ENCODE peak calls at places on chromosomes 5 and 9, in four cellular contexts. Q is astrocyte of the spinal cord, T is PC-3, F is mammary epithelial cell. E is an unnamed sample.
A peak's percentile ranks its signal among the peaks of the same experiment; 100 is the strongest.

GRCh38 chr5:141821430-141821925 is 56.7 kb downstream of the PCDH1 start:
- DNase-seq in Q (peak; percentile 69), T (peak; percentile 57), F (peak; percentile 75), E (peak; percentile 81)

GRCh38 chr9:96621619-96622018 is 2.0 kb upstream of the CDC14B start:
- DNase-seq in Q (no peak), T (peak; percentile 30), F (no peak), E (no peak)

GRCh38 chr9:129467004-129467588 is 153.8 kb downstream of the C9orf50 start:
- DNase-seq in Q (no peak), T (no peak), F (no peak), E (no peak)

GRCh38 chr9:98610196-98610595 is 98.5 kb downstream of the GABBR2 start:
- DNase-seq in Q (peak; percentile 16), T (no peak), F (no peak), E (no peak)

GRCh38 chr5:74009502-74009901 is 383.5 kb downstream of the ARHGEF28 start:
- DNase-seq in Q (no peak), T (no peak), F (no peak), E (no peak)

GRCh38 chr5:59873113-59873512 is 20.4 kb downstream of the PDE4D start:
- DNase-seq in Q (peak; percentile 66), T (no peak), F (no peak), E (peak; percentile 90)

GRCh38 chr5:115549154-115549553 is 4.6 kb upstream of the FEM1C start:
- DNase-seq in Q (no peak), T (peak; percentile 28), F (no peak), E (peak; percentile 56)

GRCh38 chr5:38601843-38602424 is 45.5 kb upstream of the LIFR start:
- DNase-seq in Q (peak; percentile 70), T (peak; percentile 93), F (peak; percentile 91), E (peak; percentile 60)

GRCh38 chr9:112443200-112443599 is 43.4 kb upstream of the KIAA1958 start:
- DNase-seq in Q (peak; percentile 23), T (peak; percentile 18), F (no peak), E (peak; percentile 64)

GRCh38 chr5:173333900-173334685 is 5.9 kb upstream of the STC2 start:
- DNase-seq in Q (peak; percentile 74), T (peak; percentile 92), F (peak; percentile 17), E (peak; percentile 85)

GRCh38 chr9:136936645-136937170 is 7.8 kb downstream of the FBXW5 start:
- DNase-seq in Q (no peak), T (no peak), F (no peak), E (no peak)
- H3K4me3 ChIP-seq in Q (no peak overlapping the region), T (no peak overlapping the region), F (no peak overlapping the region), E (no peak overlapping the region)

DNA sequence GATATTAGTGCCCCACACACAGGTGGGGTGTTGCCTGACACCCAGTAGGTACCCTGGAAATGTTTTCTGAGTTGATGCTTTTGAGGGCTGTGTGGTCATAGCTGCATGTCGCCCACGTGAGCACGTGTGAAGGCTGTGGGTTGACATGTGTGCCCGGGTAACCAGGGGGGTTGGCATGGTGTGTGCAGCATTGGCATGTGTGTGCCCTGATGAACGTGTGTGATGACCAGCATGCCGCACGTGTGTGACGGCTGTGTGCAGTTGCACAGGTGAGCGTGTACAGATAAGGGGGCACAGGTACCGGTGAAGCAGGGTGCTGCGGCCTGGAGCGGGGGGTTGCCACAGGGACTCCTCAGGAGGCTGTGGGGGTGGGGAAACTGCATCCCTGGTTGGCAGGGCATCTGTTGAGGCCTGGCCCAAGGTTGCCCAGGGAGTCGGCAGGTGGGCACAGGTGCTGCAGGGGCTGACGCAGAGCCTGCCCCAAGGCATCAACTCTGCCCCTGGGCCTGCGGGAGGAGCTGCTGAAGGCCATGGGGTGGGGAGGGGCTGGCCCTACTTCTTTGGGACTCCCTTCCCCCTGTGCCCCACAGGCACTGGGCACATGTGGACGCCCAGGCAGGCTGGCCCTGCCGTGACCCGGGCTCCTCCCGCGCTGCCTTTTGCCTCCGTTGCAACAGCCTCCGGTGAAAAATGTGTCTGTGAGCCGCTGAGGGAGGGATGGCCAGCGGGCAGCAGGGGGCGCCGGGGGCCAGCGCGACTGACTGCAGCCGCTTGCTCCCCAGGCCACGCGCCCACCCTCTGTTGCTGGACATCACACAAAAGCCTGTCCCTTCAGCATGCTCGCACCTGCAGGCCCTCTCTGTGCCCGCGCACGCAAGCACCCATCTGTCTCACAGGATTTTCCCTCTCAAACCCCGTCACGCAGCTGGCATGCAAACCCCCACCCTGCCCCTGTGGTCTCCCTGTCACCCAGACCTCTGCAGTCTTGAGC is 2.2 kb downstream of the UNC5A start:
- DNase-seq in Q (no peak), T (no peak), F (no peak), E (peak; percentile 42)
- TF ChIP-seq CTCF in Q (peak; percentile 67), T (peak; percentile 67), F (peak; percentile 19), E (peak; percentile 71)

DNA sequence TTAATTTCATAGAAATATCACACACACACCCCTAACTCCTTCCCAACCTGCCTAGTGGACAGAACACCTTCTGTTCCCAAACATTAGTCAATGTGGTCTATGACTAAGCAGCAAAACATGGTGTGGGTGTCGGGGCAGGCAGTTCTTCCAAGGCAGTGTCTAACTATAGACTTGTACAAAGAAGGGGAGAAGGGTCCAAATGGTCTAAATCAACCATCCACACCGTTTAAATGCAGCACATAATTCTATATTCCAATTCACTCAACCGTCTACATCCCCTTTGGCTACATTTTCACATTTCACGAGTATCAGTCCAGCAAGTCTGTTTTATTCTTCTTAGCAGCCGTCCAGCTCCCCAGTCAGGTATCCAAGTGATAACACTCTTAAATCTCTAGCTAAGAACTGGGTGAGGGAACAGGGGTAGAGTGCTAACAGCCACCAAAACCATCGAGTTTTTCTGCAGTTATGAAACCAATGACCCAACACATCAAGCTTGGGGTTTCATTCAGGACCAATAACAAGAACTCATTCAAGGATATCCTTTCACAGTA is 3.4 kb downstream of the ZNF608 start:
- DNase-seq in Q (peak; percentile 92), T (peak; percentile 85), F (peak; percentile 92), E (peak; percentile 88)
- H3K4me3 ChIP-seq in Q (peak overlapping the region; percentile 74), T (peak overlapping the region; percentile 39), F (peak overlapping the region; percentile 75), E (peak overlapping the region; percentile 80)

DNA sequence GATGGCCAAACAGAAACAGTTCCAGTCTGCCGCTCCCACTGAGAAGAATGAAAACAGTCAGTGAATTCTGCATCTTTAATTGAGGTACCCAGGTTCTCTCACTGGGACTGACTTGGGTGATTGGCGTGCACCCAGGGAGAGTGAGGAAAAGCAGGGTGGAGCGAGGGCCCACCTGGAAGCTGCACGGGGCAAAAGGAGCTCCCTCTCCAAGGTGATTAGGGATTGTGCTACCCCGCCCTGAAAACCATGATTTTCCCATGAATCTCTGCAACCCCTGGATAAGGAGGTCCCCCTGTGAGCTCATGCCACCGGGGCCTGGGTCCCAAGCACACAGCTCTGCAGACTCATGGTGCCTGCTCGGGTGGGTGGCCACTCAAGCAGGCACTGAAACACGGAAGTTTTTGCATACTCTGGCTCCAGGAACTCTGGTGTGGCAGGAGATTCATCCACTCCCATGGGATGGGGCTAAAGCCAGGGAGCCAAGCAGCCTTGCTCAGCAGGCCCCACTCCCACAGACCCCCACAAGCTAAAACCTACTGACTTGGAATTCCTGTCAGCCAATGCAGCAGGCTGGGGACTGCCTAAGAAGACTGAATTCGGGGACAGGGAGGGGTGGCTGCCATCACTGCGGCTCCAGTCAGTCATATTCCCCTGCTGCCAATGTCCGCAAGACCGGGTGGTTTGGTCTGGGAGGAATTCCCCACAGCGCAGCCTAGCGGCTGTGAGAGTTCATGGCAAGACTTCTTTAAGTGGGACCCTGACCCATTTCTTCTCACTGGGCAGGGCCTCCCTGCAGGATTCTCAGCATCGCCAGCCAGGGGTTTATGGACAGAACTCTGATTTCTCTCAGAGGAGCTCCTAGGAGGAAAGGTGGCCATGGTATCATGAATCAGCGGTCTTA is 652.2 kb upstream of the RGMB start:
- DNase-seq in Q (no peak), T (no peak), F (no peak), E (no peak)
- TF ChIP-seq CTCF in Q (no peak), T (no peak), F (no peak), E (no peak)

GRCh38 chr9:81374459-81374858 is 314.9 kb downstream of the TLE1 start:
- DNase-seq in Q (no peak), T (no peak), F (no peak), E (no peak)

GRCh38 chr9:81377310-81377709 is 312.0 kb downstream of the TLE1 start:
- DNase-seq in Q (no peak), T (no peak), F (no peak), E (no peak)

GRCh38 chr9:81374881-81375280 is 314.5 kb downstream of the TLE1 start:
- DNase-seq in Q (peak; percentile 19), T (no peak), F (peak; percentile 38), E (peak; percentile 22)

GRCh38 chr9:81373294-81373693 is 316.1 kb downstream of the TLE1 start:
- DNase-seq in Q (no peak), T (no peak), F (no peak), E (no peak)

DNA sequence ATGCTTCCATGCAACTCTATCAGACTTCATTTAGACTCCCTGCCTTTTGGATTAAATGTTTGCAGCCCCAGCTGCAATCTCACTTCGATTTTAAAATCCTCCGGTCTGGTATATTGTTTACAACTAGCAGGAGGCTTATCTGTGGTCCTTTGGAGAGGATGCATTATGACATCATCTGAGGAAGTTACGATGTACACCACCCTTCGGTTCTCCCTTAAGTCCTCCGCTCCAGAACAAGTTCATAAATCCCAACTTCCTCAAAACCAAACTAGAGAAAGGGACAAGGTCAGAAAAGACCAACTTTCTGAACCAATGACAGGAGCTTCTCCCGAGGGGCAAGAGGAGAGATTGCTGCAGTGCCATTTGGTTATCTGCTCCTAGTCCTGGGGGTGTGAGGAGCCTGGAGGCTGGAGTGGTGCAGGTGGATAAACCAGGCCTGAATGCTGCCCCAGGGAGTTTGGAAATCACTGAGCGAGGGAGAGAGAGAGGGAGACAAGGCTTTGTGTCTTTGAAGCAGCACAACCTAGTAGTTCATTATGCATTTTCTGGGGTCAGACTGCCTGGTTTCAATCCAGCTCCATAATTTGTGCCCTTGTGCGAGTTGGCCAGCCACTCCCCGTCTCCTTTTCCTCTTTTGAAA is 313.8 kb downstream of the TLE1 start:
- DNase-seq in Q (no peak), T (no peak), F (no peak), E (no peak)
- H3K4me3 ChIP-seq in Q (no peak overlapping the region), T (no peak overlapping the region), F (no peak overlapping the region), E (no peak overlapping the region)

GRCh38 chr9:127608104-127608966 is 3.7 kb upstream of the STXBP1 start:
- DNase-seq in Q (no peak), T (peak; percentile 82), F (peak; percentile 74), E (peak; percentile 63)
- TF ChIP-seq CTCF in Q (no peak), T (no peak), F (no peak), E (no peak)

DNA sequence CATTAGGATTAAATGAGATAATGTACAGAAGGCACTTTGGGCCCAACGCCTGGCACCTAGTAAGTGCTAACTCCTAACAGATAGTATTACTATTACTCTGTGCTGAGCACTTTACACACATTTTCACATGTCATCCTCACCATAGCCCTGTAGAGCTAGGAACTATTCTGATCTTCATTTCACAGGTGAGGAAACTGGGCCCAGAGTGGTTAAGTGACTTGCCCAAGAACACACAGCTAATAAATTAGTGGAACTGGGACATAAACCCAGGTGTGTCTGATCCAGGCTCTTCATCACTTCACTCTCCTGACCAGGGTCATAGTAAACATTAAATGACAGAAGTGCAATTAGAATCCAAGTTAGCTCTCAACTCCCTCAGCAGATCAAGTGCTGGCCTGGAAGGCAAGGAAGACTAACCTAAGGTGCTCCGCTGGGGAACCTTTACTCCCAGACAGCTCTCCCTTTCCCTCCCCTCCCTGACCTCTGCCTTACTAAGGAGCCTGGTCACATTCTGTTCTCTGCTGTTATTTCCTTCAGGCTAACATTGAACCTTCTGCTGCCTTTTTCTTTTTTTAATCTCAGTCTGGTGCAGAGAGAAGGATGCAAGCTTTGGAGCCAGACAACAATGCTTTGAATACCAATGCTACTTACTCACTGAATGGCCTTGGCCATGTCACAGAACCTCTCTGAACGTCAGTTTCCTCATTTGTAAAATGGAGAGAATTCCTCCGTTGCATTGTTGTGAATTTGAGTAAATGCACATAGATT is 4.1 kb upstream of the ADRA1B start:
- DNase-seq in Q (peak; percentile 78), T (peak; percentile 67), F (no peak), E (peak; percentile 90)
- H3K4me3 ChIP-seq in Q (no peak overlapping the region), T (no peak overlapping the region), F (no peak overlapping the region), E (no peak overlapping the region)

GRCh38 chr9:6197330-6197729 is 18.3 kb upstream of the IL33 start:
- DNase-seq in Q (no peak), T (peak; percentile 50), F (peak; percentile 24), E (peak; percentile 63)
- TF ChIP-seq CTCF in Q (peak; percentile 23), T (peak; percentile 53), F (peak; percentile 36), E (peak; percentile 74)